ENCODE peak calls at places on chromosomes 13 and 19, in eight cellular contexts. E is body of pancreas, W is stomach, V is gastrocnemius medialis, N is lower leg skin, C is sigmoid colon, R is NB4, U is tibial nerve. Q is an unnamed sample.

GRCh38 chr13:28429096-28429495 is 65.8 kb downstream of the FLT1 start:
- DNase-seq in E (no peak), W (no peak), V (no peak), N (no peak), C (no peak), R (no peak), U (no peak), Q (no peak)

GRCh38 chr13:32472194-32472621 is 44.3 kb upstream of the N4BP2L1 start:
- DNase-seq in E (no peak), W (no peak), V (no peak), N (no peak), C (no peak), R (no peak), U (no peak), Q (no peak)

GRCh38 chr13:21328201-21328600 is 130.9 kb downstream of the ZDHHC20 start:
- DNase-seq in E (no peak), W (no peak), V (no peak), N (no peak), C (no peak), R (no peak), U (no peak), Q (no peak)

GRCh38 chr13:112818040-112818697 is 128.3 kb downstream of the ATP11A start:
- DNase-seq in E (no peak), W (peak), V (no peak), N (no peak), C (peak), R (no peak), U (no peak), Q (no peak)

GRCh38 chr19:53971608-53972007 is 8.9 kb downstream of the CACNG8 start:
- DNase-seq in E (no peak), W (no peak), V (no peak), N (no peak), C (no peak), R (peak), U (no peak), Q (no peak)

GRCh38 chr19:50481351-50482149 is 4.9 kb upstream of the GARIN5A start:
- DNase-seq in E (no peak), W (no peak), V (no peak), N (no peak), C (no peak), R (no peak), U (no peak), Q (no peak)

GRCh38 chr19:1828279-1829238 is 16.5 kb upstream of the ATP8B3 start:
- DNase-seq in E (no peak), W (no peak), V (no peak), N (no peak), C (no peak), R (no peak), U (no peak), Q (no peak)

GRCh38 chr19:11421607-11422098 is 2.5 kb upstream of the RGL3 start:
- DNase-seq in E (peak), W (peak), V (no peak), N (no peak), C (no peak), R (no peak), U (no peak), Q (no peak)

GRCh38 chr19:50628146-50628545 is 11.5 kb downstream of the SYT3 start:
- DNase-seq in E (no peak), W (no peak), V (no peak), N (no peak), C (no peak), R (no peak), U (no peak), Q (no peak)

GRCh38 chr19:28377077-28377476 is 835.9 kb downstream of the UQCRFS1 start:
- DNase-seq in E (no peak), W (no peak), V (no peak), N (no peak), C (no peak), R (no peak), U (no peak), Q (no peak)

GRCh38 chr19:48372904-48373303 is 8.7 kb downstream of the SYNGR4 start:
- DNase-seq in E (peak), W (no peak), V (no peak), N (no peak), C (no peak), R (peak), U (no peak), Q (no peak)

GRCh38 chr13:23898101-23898500 is 799 bp upstream of the C1QTNF9B start:
- DNase-seq in E (no peak), W (no peak), V (no peak), N (no peak), C (peak), R (no peak), U (no peak), Q (no peak)

GRCh38 chr13:74747186-74747955 is 613.2 kb upstream of the KLF12 start:
- DNase-seq in E (no peak), W (no peak), V (no peak), N (no peak), C (no peak), R (no peak), U (no peak), Q (no peak)

DNA sequence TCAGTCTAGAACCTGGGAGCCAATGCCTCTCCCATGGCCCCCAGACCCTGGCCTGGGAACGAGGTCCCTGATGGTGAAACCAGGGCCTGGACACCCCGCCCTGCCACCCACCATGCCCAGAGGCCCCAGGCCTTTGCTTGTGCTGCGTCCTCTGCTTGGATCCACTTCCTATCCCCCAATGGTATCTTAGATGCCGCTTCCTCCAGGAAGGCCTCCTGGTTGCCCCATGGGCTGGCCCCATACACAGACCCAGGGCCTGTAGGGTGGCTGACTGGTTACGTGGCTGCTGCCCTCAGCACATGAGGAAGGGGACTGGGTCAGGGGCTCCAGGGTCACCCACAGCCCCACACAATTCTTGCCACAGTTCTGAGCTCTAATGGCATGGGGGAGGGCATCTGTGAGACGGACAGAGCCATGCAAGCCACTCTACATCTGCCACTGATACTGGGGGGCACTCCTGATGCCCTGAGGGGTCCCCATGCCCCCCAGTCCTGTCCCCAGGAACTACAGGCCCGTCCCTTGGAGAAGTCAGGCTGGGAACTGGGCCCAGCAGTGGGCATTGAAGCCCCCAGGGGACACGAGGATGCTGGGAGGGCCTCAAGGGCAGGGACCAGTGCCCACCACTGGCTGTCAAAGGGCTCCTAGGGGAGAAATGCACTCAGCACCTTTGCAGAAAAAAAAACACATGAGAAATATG is 5.0 kb downstream of the RPL36 start:
- DNase-seq in E (no peak), W (no peak), V (no peak), N (no peak), C (peak), R (no peak), U (no peak), Q (no peak)
- TF ChIP-seq POLR2A in E (no peak), W (no peak), V (no peak), N (no peak), C (no peak), R (peak), U (no peak), Q (no peak)

GRCh38 chr19:15124572-15125231 is 17.5 kb downstream of the SYDE1 start:
- DNase-seq in E (peak), W (peak), V (no peak), N (no peak), C (peak), R (peak), U (no peak), Q (no peak)
- TF ChIP-seq POLR2A in E (no peak), W (no peak), V (no peak), N (no peak), C (no peak), R (no peak), U (no peak), Q (no peak)

DNA sequence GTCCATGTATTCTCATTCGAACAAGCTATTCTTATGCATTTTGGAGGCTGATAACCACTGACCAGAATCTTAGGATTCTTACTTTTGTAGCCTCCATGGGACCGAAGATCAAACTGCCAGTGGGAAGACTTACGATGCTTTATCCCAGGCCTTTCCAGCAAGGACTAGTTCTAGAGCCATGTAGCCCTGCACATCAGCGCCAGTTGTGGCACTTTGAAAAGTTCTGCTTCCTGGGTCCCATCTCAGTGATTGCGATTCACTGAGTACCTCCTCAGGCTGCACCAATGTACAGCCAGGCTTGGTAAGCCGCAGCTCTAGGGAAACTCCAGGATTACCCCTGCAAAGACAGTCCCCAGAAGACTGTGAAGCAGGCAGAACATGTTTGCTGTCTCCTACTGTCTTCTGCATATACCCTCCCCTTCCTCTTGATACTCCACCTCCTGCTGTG is 18.9 kb upstream of the ENOX1 start:
- DNase-seq in E (no peak), W (no peak), V (no peak), N (no peak), C (no peak), R (no peak), U (no peak), Q (no peak)
- TF ChIP-seq POLR2A in E (no peak), W (no peak), V (no peak), N (no peak), C (no peak), R (no peak), U (no peak), Q (peak)

GRCh38 chr19:8926341-8926740 is 83.9 kb downstream of the MUC16 start:
- DNase-seq in E (no peak), W (no peak), V (no peak), N (no peak), C (no peak), R (no peak), U (no peak), Q (no peak)
- TF ChIP-seq POLR2A in E (no peak), W (no peak), V (no peak), N (no peak), C (no peak), R (no peak), U (no peak), Q (no peak)

Q was measured in H54.